ENCODE peak calls at places on chromosomes 12 and 14, in five cellular contexts. M is lower lobe of right lung, X is activated B cell treated with CpG ODN at 0.5 μM for 24 hours, Y is RWPE2, Z is astrocyte of the spinal cord. D is an unnamed sample.

GRCh38 chr12:57756406-57757341 is 1.8 kb downstream of the MARCHF9 start:
- DNase-seq in M (peak), X (peak), Y (no peak), Z (no peak), D (no peak)

GRCh38 chr12:45518516-45519235 is 210.8 kb upstream of the ARID2 start:
- DNase-seq in M (no peak), X (no peak), Y (no peak), Z (no peak), D (no peak)

GRCh38 chr12:107159384-107159900 is 66.1 kb upstream of the CRY1 start:
- DNase-seq in M (no peak), X (no peak), Y (no peak), Z (no peak), D (no peak)

GRCh38 chr12:77357654-77358053 is 292.3 kb upstream of the E2F7 start:
- DNase-seq in M (no peak), X (no peak), Y (no peak), Z (no peak), D (no peak)

GRCh38 chr14:104216457-104216856 is 78.1 kb downstream of the KIF26A start:
- DNase-seq in M (peak), X (no peak), Y (no peak), Z (no peak), D (no peak)

GRCh38 chr12:26711072-26711471 is 121.9 kb downstream of the ITPR2 start:
- DNase-seq in M (no peak), X (no peak), Y (no peak), Z (no peak), D (no peak)

GRCh38 chr14:58131386-58131785 is 20.6 kb downstream of the ARMH4 start:
- DNase-seq in M (no peak), X (no peak), Y (no peak), Z (peak), D (no peak)

GRCh38 chr12:120240495-120240833 is 25.1 kb downstream of the PXN start:
- DNase-seq in M (no peak), X (no peak), Y (no peak), Z (no peak), D (no peak)

GRCh38 chr12:80188566-80188965 is 89.2 kb downstream of the OTOGL start:
- DNase-seq in M (no peak), X (no peak), Y (no peak), Z (no peak), D (no peak)

GRCh38 chr12:70719672-70720420 is 82.6 kb upstream of the PTPRB start:
- DNase-seq in M (peak), X (no peak), Y (no peak), Z (peak), D (no peak)

GRCh38 chr14:65723348-65723747 is 310.8 kb downstream of the FUT8 start:
- DNase-seq in M (no peak), X (no peak), Y (no peak), Z (no peak), D (no peak)

GRCh38 chr12:79973774-79974173 is 38.9 kb upstream of the PPP1R12A start:
- DNase-seq in M (no peak), X (no peak), Y (no peak), Z (no peak), D (no peak)

GRCh38 chr14:103378042-103378854 is 7.0 kb upstream of the MARK3 start:
- DNase-seq in M (no peak), X (no peak), Y (no peak), Z (no peak), D (no peak)

GRCh38 chr12:9756756-9757155 is 3.9 kb downstream of the CD69 start:
- DNase-seq in M (no peak), X (no peak), Y (no peak), Z (no peak), D (no peak)

GRCh38 chr12:46371718-46372130 is 849 bp downstream of the SLC38A2 start:
- DNase-seq in M (peak), X (peak), Y (peak), Z (peak), D (peak)

GRCh38 chr12:25241171-25242020 is 9.3 kb downstream of the KRAS start:
- DNase-seq in M (no peak), X (no peak), Y (no peak), Z (peak), D (no peak)

GRCh38 chr12:27552886-27553560 is 29.0 kb downstream of the PPFIBP1 start:
- DNase-seq in M (no peak), X (no peak), Y (no peak), Z (no peak), D (no peak)

GRCh38 chr14:27484633-27485032 is 886.8 kb upstream of the NOVA1 start:
- DNase-seq in M (no peak), X (no peak), Y (no peak), Z (no peak), D (no peak)

GRCh38 chr12:99984271-99985128 is at the start of gene ANKS1B:
- DNase-seq in M (peak), X (no peak), Y (no peak), Z (peak), D (no peak)

GRCh38 chr12:81502912-81503695 is 256.0 kb downstream of the PPFIA2 start:
- DNase-seq in M (no peak), X (no peak), Y (no peak), Z (peak), D (no peak)

GRCh38 chr14:32087173-32087861 is 10.2 kb downstream of the ARHGAP5 start:
- DNase-seq in M (no peak), X (no peak), Y (no peak), Z (peak), D (no peak)

GRCh38 chr14:68405959-68406358 is 386.9 kb downstream of the ZFP36L1 start:
- DNase-seq in M (no peak), X (no peak), Y (no peak), Z (no peak), D (no peak)

GRCh38 chr12:105318651-105319483 is 11.6 kb upstream of the C12orf75 start:
- DNase-seq in M (no peak), X (no peak), Y (no peak), Z (no peak), D (no peak)

GRCh38 chr14:35687335-35687939 is 121.7 kb downstream of the RALGAPA1 start:
- DNase-seq in M (no peak), X (no peak), Y (no peak), Z (peak), D (no peak)

GRCh38 chr14:94171208-94171607 is 2.9 kb upstream of the PPP4R4 start:
- DNase-seq in M (no peak), X (no peak), Y (no peak), Z (no peak), D (no peak)

GRCh38 chr12:26062566-26062965 is 62.3 kb downstream of the BHLHE41 start:
- DNase-seq in M (no peak), X (no peak), Y (no peak), Z (peak), D (no peak)

GRCh38 chr12:868722-869121 is 80.8 kb downstream of the RAD52 start:
- DNase-seq in M (no peak), X (no peak), Y (no peak), Z (no peak), D (no peak)
- TF ChIP-seq CTCF in M (no peak), X (no peak), Y (peak), Z (peak), D (peak)

DNA sequence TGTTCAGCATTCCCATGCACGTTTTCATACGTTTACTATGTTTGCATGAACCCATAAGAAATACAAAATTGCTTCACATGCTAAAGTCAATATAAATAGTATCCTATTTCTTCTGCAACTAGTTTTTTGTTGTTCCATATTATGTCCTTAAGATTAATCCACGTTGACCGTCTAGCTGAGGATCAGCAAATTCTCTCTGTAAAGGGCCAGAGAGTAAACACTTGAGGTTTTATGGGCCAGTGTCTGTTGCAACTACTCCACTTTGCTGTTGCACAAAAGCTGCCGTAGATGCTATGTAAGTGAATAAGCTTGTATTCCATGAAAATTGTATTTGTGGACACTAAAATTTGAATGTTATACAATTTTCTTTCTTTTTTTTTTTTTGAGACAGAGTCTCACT is 21.1 kb upstream of the PITPNM2 start:
- DNase-seq in M (no peak), X (no peak), Y (no peak), Z (no peak), D (no peak)
- TF ChIP-seq CTCF in M (no peak), X (no peak), Y (no peak), Z (no peak), D (no peak)

DNA sequence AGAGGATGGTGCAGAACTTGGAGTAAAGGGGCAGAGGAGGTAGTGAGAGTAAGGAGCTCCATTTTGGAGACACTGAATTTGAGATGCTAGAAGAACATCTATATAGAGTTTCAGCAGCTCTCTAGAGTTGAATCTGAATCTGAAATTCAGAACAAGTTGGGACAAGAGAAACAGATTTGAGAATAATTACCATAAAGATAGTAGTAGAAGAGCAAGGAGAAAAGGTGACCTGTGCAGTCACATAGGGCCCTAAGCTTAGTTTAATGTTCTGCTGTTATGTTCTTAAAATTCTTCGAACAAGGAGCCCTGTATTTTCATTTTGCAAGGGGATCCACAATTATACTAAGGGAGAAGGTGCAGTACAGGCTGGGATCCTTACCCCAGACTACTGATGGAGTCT is 7.4 kb downstream of the REM2 start:
- DNase-seq in M (no peak), X (no peak), Y (no peak), Z (no peak), D (no peak)
- TF ChIP-seq CTCF in M (no peak), X (no peak), Y (no peak), Z (no peak), D (no peak)

GRCh38 chr14:106875503-106875902 is 1349.1 kb downstream of the TMEM121 start:
- DNase-seq in M (no peak), X (peak), Y (no peak), Z (no peak), D (no peak)
- TF ChIP-seq CTCF in M (peak), X (no peak), Y (no peak), Z (no peak), D (peak)

GRCh38 chr12:31589896-31590729 is 823 bp downstream of the DENND5B start:
- DNase-seq in M (peak), X (peak), Y (peak), Z (peak), D (no peak)
- TF ChIP-seq CTCF in M (no peak), X (no peak), Y (peak), Z (no peak), D (peak)

GRCh38 chr14:105377555-105378182 is 20.7 kb upstream of the TEX22 start:
- DNase-seq in M (no peak), X (no peak), Y (no peak), Z (no peak), D (no peak)

GRCh38 chr14:105376521-105377440 is 21.6 kb upstream of the TEX22 start:
- DNase-seq in M (no peak), X (no peak), Y (no peak), Z (no peak), D (no peak)

GRCh38 chr14:105378199-105378598 is 20.1 kb upstream of the TEX22 start:
- DNase-seq in M (no peak), X (no peak), Y (no peak), Z (no peak), D (no peak)

GRCh38 chr14:105375635-105376057 is 22.7 kb upstream of the TEX22 start:
- DNase-seq in M (no peak), X (no peak), Y (no peak), Z (no peak), D (no peak)

DNA sequence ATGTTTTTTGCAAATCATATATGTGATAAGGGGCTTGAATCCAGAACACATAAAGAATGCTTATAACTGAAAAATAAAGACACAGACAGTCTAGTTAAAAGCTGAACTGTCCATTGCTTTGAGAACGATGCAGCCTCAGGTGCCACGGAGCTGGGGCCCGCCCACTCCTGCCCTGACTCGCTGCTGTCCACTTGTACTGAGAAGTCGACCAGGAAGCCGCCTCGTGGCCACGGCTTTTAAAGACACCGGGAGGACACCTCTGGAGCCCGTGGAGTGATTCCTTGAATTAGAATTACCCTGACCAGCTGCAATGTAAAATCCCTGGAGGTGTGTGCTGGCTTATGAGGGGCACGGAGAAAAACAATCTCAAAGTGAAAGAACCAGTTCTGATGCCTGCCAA is 23.9 kb upstream of the TEX22 start:
- DNase-seq in M (no peak), X (no peak), Y (no peak), Z (no peak), D (no peak)
- TF ChIP-seq CTCF in M (no peak), X (no peak), Y (peak), Z (no peak), D (no peak)